ENCODE peak calls at places on chromosomes 11 and 22, in ten cellular contexts. O is endothelial cell of umbilical vein; A is naive thymus-derived CD8-positive, alpha-beta T cell; W is progenitor cell of endocrine pancreas; B is COR-L47; H is NAMALWA; S is activated CD4-positive, CD25-positive, alpha-beta regulatory T cell treated with anti-CD3 and anti-CD28 coated beads, Interleukin-2, amount 50 U/mL, for 72 hours; U is T-helper 2 cell; Q is T-cell; V is keratinocyte. M is an unnamed sample.

GRCh38 chr11:45889555-45889954 is 4.1 kb downstream of the MAPK8IP1 start:
- DNase-seq in O (no peak), A (no peak), W (no peak), B (no peak), H (no peak), S (no peak), U (no peak), Q (no peak), V (no peak), M (no peak)

GRCh38 chr11:121439337-121439736 is 12.8 kb upstream of the SORL1 start:
- DNase-seq in O (no peak), A (no peak), W (no peak), B (no peak), H (no peak), S (no peak), U (no peak), Q (no peak), V (no peak), M (no peak)

GRCh38 chr11:64670975-64671374 is 52.0 kb downstream of the NRXN2 start:
- DNase-seq in O (no peak), A (no peak), W (no peak), B (no peak), H (no peak), S (no peak), U (no peak), Q (no peak), V (no peak), M (no peak)

GRCh38 chr11:65291613-65292012 is 23.1 kb upstream of the CDC42EP2 start:
- DNase-seq in O (peak; percentile 50), A (no peak), W (no peak), B (no peak), H (no peak), S (no peak), U (no peak), Q (no peak), V (no peak), M (peak; percentile 25)

GRCh38 chr22:50357222-50357621 is 14.1 kb downstream of the PPP6R2 start:
- DNase-seq in O (no peak), A (no peak), W (no peak), B (no peak), H (no peak), S (no peak), U (no peak), Q (no peak), V (no peak), M (no peak)

GRCh38 chr11:127651175-127651887 is 650.8 kb upstream of the KIRREL3 start:
- DNase-seq in O (peak; percentile 76), A (no peak), W (no peak), B (no peak), H (no peak), S (no peak), U (no peak), Q (no peak), V (no peak), M (peak; percentile 28)

GRCh38 chr11:65417702-65418430 is 4.7 kb upstream of the NEAT1 start:
- DNase-seq in O (peak; percentile 26), A (no peak), W (no peak), B (no peak), H (peak; percentile 56), S (peak; percentile 70), U (no peak), Q (peak; percentile 44), V (no peak), M (peak; percentile 56)

GRCh38 chr11:12717851-12718291 is 43.6 kb downstream of the TEAD1 start:
- DNase-seq in O (no peak), A (no peak), W (no peak), B (no peak), H (peak; percentile 17), S (peak; percentile 31), U (no peak), Q (peak; percentile 56), V (no peak), M (no peak)

GRCh38 chr22:49699928-49700498 is 127.7 kb downstream of the BRD1 start:
- DNase-seq in O (no peak), A (no peak), W (no peak), B (no peak), H (no peak), S (no peak), U (no peak), Q (no peak), V (no peak), M (no peak)

GRCh38 chr22:41302016-41302767 is 867 bp downstream of the ZC3H7B start:
- DNase-seq in O (no peak), A (peak; percentile 19), W (peak; percentile 50), B (peak; percentile 3), H (peak; percentile 36), S (peak; percentile 34), U (no peak), Q (no peak), V (no peak), M (no peak)

GRCh38 chr11:69912161-69912910 is 93.1 kb upstream of the FGF3 start:
- DNase-seq in O (no peak), A (no peak), W (no peak), B (no peak), H (no peak), S (peak; percentile 18), U (no peak), Q (no peak), V (no peak), M (no peak)

GRCh38 chr11:96708469-96708868 is 318.7 kb downstream of the JRKL start:
- DNase-seq in O (no peak), A (no peak), W (no peak), B (no peak), H (no peak), S (no peak), U (no peak), Q (no peak), V (no peak), M (no peak)

GRCh38 chr11:117830674-117831351 is 6.3 kb upstream of the FXYD2 start:
- DNase-seq in O (no peak), A (no peak), W (no peak), B (no peak), H (no peak), S (peak; percentile 29), U (no peak), Q (no peak), V (no peak), M (no peak)

GRCh38 chr11:3004481-3004880 is 12.4 kb upstream of the NAP1L4 start:
- DNase-seq in O (no peak), A (no peak), W (no peak), B (no peak), H (no peak), S (no peak), U (no peak), Q (no peak), V (no peak), M (no peak)

GRCh38 chr11:60797846-60798630 is 12.9 kb downstream of the MS4A10 start:
- DNase-seq in O (no peak), A (no peak), W (no peak), B (no peak), H (no peak), S (no peak), U (no peak), Q (no peak), V (no peak), M (no peak)

GRCh38 chr22:30947821-30948454 is 20.6 kb downstream of the MORC2 start:
- DNase-seq in O (peak; percentile 63), A (no peak), W (no peak), B (peak; percentile 13), H (peak; percentile 60), S (no peak), U (no peak), Q (no peak), V (no peak), M (peak; percentile 45)

GRCh38 chr22:39592104-39593060 is 21.8 kb downstream of the CACNA1I start:
- DNase-seq in O (peak; percentile 38), A (no peak), W (no peak), B (no peak), H (no peak), S (no peak), U (no peak), Q (no peak), V (no peak), M (peak; percentile 20)

GRCh38 chr11:103384652-103385051 is 275.4 kb downstream of the DYNC2H1 start:
- DNase-seq in O (peak; percentile 23), A (no peak), W (no peak), B (no peak), H (no peak), S (no peak), U (no peak), Q (no peak), V (no peak), M (no peak)

GRCh38 chr11:15602042-15602441 is 487.3 kb downstream of the INSC start:
- DNase-seq in O (no peak), A (no peak), W (no peak), B (no peak), H (no peak), S (no peak), U (no peak), Q (no peak), V (no peak), M (no peak)

GRCh38 chr11:9568854-9569587 is 4.4 kb upstream of the WEE1 start:
- DNase-seq in O (peak; percentile 79), A (no peak), W (peak; percentile 41), B (peak; percentile 13), H (peak; percentile 83), S (no peak), U (no peak), Q (no peak), V (peak; percentile 74), M (peak; percentile 99)

GRCh38 chr11:68231598-68231997 is 18.5 kb upstream of the KMT5B start:
- DNase-seq in O (no peak), A (no peak), W (no peak), B (no peak), H (no peak), S (no peak), U (no peak), Q (no peak), V (no peak), M (no peak)

GRCh38 chr11:116918925-116919653 is 81.7 kb upstream of the APOA1 start:
- DNase-seq in O (peak; percentile 44), A (no peak), W (no peak), B (no peak), H (no peak), S (no peak), U (no peak), Q (no peak), V (no peak), M (no peak)

GRCh38 chr11:72591785-72592490 is 82.3 kb downstream of the PDE2A start:
- DNase-seq in O (no peak), A (peak; percentile 48), W (no peak), B (peak; percentile 85), H (peak; percentile 86), S (peak; percentile 38), U (no peak), Q (peak; percentile 79), V (no peak), M (no peak)

GRCh38 chr11:45332486-45332934 is 46.4 kb upstream of the SYT13 start:
- DNase-seq in O (no peak), A (peak; percentile 18), W (no peak), B (peak; percentile 45), H (peak; percentile 66), S (no peak), U (no peak), Q (peak; percentile 34), V (no peak), M (peak; percentile 73)

GRCh38 chr11:85762226-85762625 is 48.7 kb downstream of the SYTL2 start:
- DNase-seq in O (no peak), A (no peak), W (no peak), B (no peak), H (no peak), S (no peak), U (no peak), Q (no peak), V (no peak), M (no peak)

GRCh38 chr11:73931951-73932350 is 18.9 kb upstream of the DNAJB13 start:
- DNase-seq in O (no peak), A (no peak), W (no peak), B (no peak), H (no peak), S (no peak), U (no peak), Q (no peak), V (no peak), M (no peak)

GRCh38 chr11:86955111-86955673 is at the start of gene FZD4:
- DNase-seq in O (peak; percentile 88), A (peak; percentile 12), W (peak; percentile 81), B (peak; percentile 89), H (no peak), S (peak; percentile 46), U (no peak), Q (peak; percentile 29), V (no peak), M (peak; percentile 88)